ENCODE peak calls at places on chromosomes 16 and 17, in four cellular contexts. One of them, this sample, is unnamed.

GRCh38 chr16:63422633-63423032 is 1386.4 kb upstream of the CDH8 start:
- DNase-seq in adipocyte: no peak
- DNase-seq in WERI-Rb-1: no peak
- DNase-seq in thoracic aorta: no peak
- DNase-seq in this sample: no peak

GRCh38 chr17:2264023-2264860 is 39.3 kb downstream of the SMG6 start:
- DNase-seq in adipocyte: no peak
- DNase-seq in WERI-Rb-1: no peak
- DNase-seq in thoracic aorta: no peak
- DNase-seq in this sample: peak

GRCh38 chr17:59695943-59696681 is 11.1 kb downstream of the PTRH2 start:
- DNase-seq in adipocyte: peak
- DNase-seq in WERI-Rb-1: no peak
- DNase-seq in thoracic aorta: no peak
- DNase-seq in this sample: peak

GRCh38 chr17:52158450-52159042 is at the start of gene CA10:
- DNase-seq in adipocyte: no peak
- DNase-seq in WERI-Rb-1: peak
- DNase-seq in thoracic aorta: no peak
- DNase-seq in this sample: no peak

GRCh38 chr16:12027558-12027957 is 51.0 kb downstream of the SNX29 start:
- DNase-seq in adipocyte: no peak
- DNase-seq in WERI-Rb-1: no peak
- DNase-seq in thoracic aorta: no peak
- DNase-seq in this sample: no peak

GRCh38 chr16:2779151-2779920 is 2.3 kb upstream of the ELOB start:
- DNase-seq in adipocyte: no peak
- DNase-seq in WERI-Rb-1: no peak
- DNase-seq in thoracic aorta: no peak
- DNase-seq in this sample: no peak

GRCh38 chr16:2253293-2253692 is 1.9 kb upstream of the ECI1 start:
- DNase-seq in adipocyte: no peak
- DNase-seq in WERI-Rb-1: no peak
- DNase-seq in thoracic aorta: no peak
- DNase-seq in this sample: no peak

GRCh38 chr16:30054959-30055553 is 10.5 kb upstream of the ALDOA start:
- DNase-seq in adipocyte: no peak
- DNase-seq in WERI-Rb-1: peak
- DNase-seq in thoracic aorta: no peak
- DNase-seq in this sample: peak

GRCh38 chr16:78133919-78134318 is 34.5 kb downstream of the WWOX start:
- DNase-seq in adipocyte: no peak
- DNase-seq in WERI-Rb-1: no peak
- DNase-seq in thoracic aorta: no peak
- DNase-seq in this sample: no peak

GRCh38 chr17:6019959-6020358 is 50.2 kb upstream of the WSCD1 start:
- DNase-seq in adipocyte: no peak
- DNase-seq in WERI-Rb-1: no peak
- DNase-seq in thoracic aorta: no peak
- DNase-seq in this sample: no peak

GRCh38 chr17:40827746-40828453 is 5.5 kb upstream of the KRT10 start:
- DNase-seq in adipocyte: peak
- DNase-seq in WERI-Rb-1: no peak
- DNase-seq in thoracic aorta: no peak
- DNase-seq in this sample: peak

GRCh38 chr17:29607557-29608195 is 14.7 kb downstream of the ANKRD13B start:
- DNase-seq in adipocyte: no peak
- DNase-seq in WERI-Rb-1: no peak
- DNase-seq in thoracic aorta: no peak
- DNase-seq in this sample: no peak

GRCh38 chr16:8402981-8403853 is 187.1 kb downstream of the TMEM114 start:
- DNase-seq in adipocyte: no peak
- DNase-seq in WERI-Rb-1: no peak
- DNase-seq in thoracic aorta: no peak
- DNase-seq in this sample: no peak

GRCh38 chr17:49557204-49558024 is 18.3 kb upstream of the NXPH3 start:
- DNase-seq in adipocyte: peak
- DNase-seq in WERI-Rb-1: peak
- DNase-seq in thoracic aorta: no peak
- DNase-seq in this sample: peak

GRCh38 chr16:65111306-65111705 is 10.6 kb downstream of the CDH11 start:
- DNase-seq in adipocyte: no peak
- DNase-seq in WERI-Rb-1: peak
- DNase-seq in thoracic aorta: no peak
- DNase-seq in this sample: peak

GRCh38 chr17:42779942-42780815 is at the start of gene WNK4:
- DNase-seq in adipocyte: peak
- DNase-seq in WERI-Rb-1: peak
- DNase-seq in thoracic aorta: no peak
- DNase-seq in this sample: peak

GRCh38 chr16:22727285-22728166 is 86.4 kb upstream of the HS3ST2 start:
- DNase-seq in adipocyte: no peak
- DNase-seq in WERI-Rb-1: no peak
- DNase-seq in thoracic aorta: no peak
- DNase-seq in this sample: no peak

GRCh38 chr17:81310963-81311550 is 15.9 kb upstream of the SLC38A10 start:
- DNase-seq in adipocyte: no peak
- DNase-seq in WERI-Rb-1: no peak
- DNase-seq in thoracic aorta: no peak
- DNase-seq in this sample: no peak

GRCh38 chr17:77475012-77475976 is 334.5 kb downstream of the SEC14L1 start:
- DNase-seq in adipocyte: peak
- DNase-seq in WERI-Rb-1: no peak
- DNase-seq in thoracic aorta: no peak
- DNase-seq in this sample: peak

GRCh38 chr16:85254051-85254450 is 141.8 kb upstream of the CIBAR2 start:
- DNase-seq in adipocyte: no peak
- DNase-seq in WERI-Rb-1: no peak
- DNase-seq in thoracic aorta: no peak
- DNase-seq in this sample: no peak

GRCh38 chr17:70636517-70637133 is 467.3 kb downstream of the KCNJ2 start:
- DNase-seq in adipocyte: peak
- DNase-seq in WERI-Rb-1: no peak
- DNase-seq in thoracic aorta: no peak
- DNase-seq in this sample: peak

GRCh38 chr16:56781565-56781964 is 51.6 kb downstream of the NUP93 start:
- DNase-seq in adipocyte: no peak
- DNase-seq in WERI-Rb-1: no peak
- DNase-seq in thoracic aorta: no peak
- DNase-seq in this sample: no peak

GRCh38 chr17:31068291-31068690 is 26.5 kb upstream of the NF1 start:
- DNase-seq in adipocyte: peak
- DNase-seq in WERI-Rb-1: peak
- DNase-seq in thoracic aorta: no peak
- DNase-seq in this sample: peak

GRCh38 chr17:49971848-49972485 is 3.0 kb downstream of the DLX4 start:
- DNase-seq in adipocyte: peak
- DNase-seq in WERI-Rb-1: peak
- DNase-seq in thoracic aorta: no peak
- DNase-seq in this sample: no peak

GRCh38 chr17:50923611-50924010 is 57.5 kb upstream of the TOB1 start:
- DNase-seq in adipocyte: no peak
- DNase-seq in WERI-Rb-1: peak
- DNase-seq in thoracic aorta: no peak
- DNase-seq in this sample: no peak

GRCh38 chr16:2037631-2038358 is 9.8 kb downstream of the NTHL1 start:
- DNase-seq in adipocyte: no peak
- DNase-seq in WERI-Rb-1: no peak
- DNase-seq in thoracic aorta: no peak
- DNase-seq in this sample: no peak

GRCh38 chr16:88737298-88738166 is 31.2 kb downstream of the CTU2 start:
- DNase-seq in adipocyte: peak
- DNase-seq in WERI-Rb-1: peak
- DNase-seq in thoracic aorta: no peak
- DNase-seq in this sample: peak

GRCh38 chr17:50346313-50347086 is 574 bp downstream of the XYLT2 start:
- DNase-seq in adipocyte: peak
- DNase-seq in WERI-Rb-1: peak
- DNase-seq in thoracic aorta: no peak
- DNase-seq in this sample: peak

GRCh38 chr17:7579001-7579838 is at the start of gene CD68:
- DNase-seq in adipocyte: peak
- DNase-seq in WERI-Rb-1: no peak
- DNase-seq in thoracic aorta: peak
- DNase-seq in this sample: peak

GRCh38 chr17:7580631-7581554 is 1.5 kb downstream of the CD68 start:
- DNase-seq in adipocyte: no peak
- DNase-seq in WERI-Rb-1: peak
- DNase-seq in thoracic aorta: no peak
- DNase-seq in this sample: no peak

GRCh38 chr17:7579839-7580630 is 597 bp downstream of the CD68 start:
- DNase-seq in adipocyte: no peak
- DNase-seq in WERI-Rb-1: no peak
- DNase-seq in thoracic aorta: no peak
- DNase-seq in this sample: no peak

GRCh38 chr17:7583253-7584109 is at the start of gene MPDU1:
- DNase-seq in adipocyte: peak
- DNase-seq in WERI-Rb-1: peak
- DNase-seq in thoracic aorta: peak
- DNase-seq in this sample: peak

GRCh38 chr17:7582401-7583252 is 1.0 kb upstream of the MPDU1 start:
- DNase-seq in adipocyte: no peak
- DNase-seq in WERI-Rb-1: peak
- DNase-seq in thoracic aorta: no peak
- DNase-seq in this sample: no peak
- H3K4me3 ChIP-seq in adipocyte: peak
- H3K4me3 ChIP-seq in WERI-Rb-1: no peak
- H3K4me3 ChIP-seq in thoracic aorta: peak
- H3K4me3 ChIP-seq in this sample: peak

DNA sequence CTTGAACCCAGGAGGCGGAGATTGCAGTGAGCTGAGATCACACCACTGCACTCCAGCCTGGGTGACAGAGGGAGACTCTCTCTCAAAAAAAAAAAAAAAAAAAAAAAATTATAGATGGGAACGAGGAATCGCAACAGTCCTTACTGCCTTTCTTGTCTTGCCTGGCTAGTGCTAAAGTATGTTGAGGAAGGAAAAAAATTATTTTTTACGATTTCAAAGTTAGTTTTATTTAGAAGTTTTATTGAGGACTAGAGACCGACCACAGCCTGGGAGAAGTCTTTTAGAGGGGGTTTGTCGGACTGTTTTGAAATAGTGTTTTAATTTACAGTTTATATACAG is 15.8 kb upstream of the DNAH17 start:
- DNase-seq in adipocyte: no peak
- DNase-seq in WERI-Rb-1: no peak
- DNase-seq in thoracic aorta: no peak
- DNase-seq in this sample: no peak
- H3K4me3 ChIP-seq in adipocyte: no peak
- H3K4me3 ChIP-seq in WERI-Rb-1: no peak
- H3K4me3 ChIP-seq in thoracic aorta: peak
- H3K4me3 ChIP-seq in this sample: no peak

DNA sequence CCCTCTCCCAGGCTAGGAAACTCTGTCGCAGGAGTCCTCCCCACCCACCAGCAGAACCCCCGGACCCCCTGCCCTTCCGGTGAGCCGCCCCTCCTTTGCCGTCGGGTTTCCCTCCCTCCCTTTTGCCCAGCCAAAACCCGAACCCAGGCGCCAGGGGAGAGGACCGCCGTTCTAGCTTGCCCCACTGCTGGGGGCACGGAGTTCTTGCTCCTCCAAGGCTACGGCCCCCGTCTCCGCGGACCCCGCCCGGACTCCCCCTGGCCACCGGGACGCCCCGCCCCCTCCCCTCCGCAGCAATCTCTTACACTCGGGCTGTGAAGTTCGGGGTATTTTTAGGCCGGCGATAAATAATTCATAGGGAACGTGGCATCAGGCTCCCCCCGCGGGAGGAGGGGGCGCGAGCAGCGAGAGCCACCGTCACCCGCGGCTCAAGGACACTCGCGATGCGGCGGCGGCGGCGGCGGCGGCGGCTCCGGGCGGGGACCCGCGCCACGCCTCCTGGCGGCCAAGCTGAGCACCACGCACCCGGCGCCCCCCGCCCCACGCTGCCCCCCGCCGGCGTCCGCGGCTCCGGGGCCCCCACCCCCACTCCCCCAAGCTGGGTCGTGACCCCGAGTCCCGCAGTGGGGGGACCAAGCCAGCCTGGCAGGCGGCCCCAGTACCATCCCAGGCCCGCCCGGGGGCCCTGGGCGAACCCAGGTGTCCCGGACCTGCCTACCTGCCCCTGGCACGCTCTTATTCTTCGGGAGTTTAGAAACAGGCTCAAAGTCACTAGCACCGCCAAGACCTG is at the start of gene GRIN2C:
- DNase-seq in adipocyte: peak
- DNase-seq in WERI-Rb-1: no peak
- DNase-seq in thoracic aorta: no peak
- DNase-seq in this sample: no peak
- H3K4me3 ChIP-seq in adipocyte: no peak
- H3K4me3 ChIP-seq in WERI-Rb-1: peak
- H3K4me3 ChIP-seq in thoracic aorta: peak
- H3K4me3 ChIP-seq in this sample: peak

DNA sequence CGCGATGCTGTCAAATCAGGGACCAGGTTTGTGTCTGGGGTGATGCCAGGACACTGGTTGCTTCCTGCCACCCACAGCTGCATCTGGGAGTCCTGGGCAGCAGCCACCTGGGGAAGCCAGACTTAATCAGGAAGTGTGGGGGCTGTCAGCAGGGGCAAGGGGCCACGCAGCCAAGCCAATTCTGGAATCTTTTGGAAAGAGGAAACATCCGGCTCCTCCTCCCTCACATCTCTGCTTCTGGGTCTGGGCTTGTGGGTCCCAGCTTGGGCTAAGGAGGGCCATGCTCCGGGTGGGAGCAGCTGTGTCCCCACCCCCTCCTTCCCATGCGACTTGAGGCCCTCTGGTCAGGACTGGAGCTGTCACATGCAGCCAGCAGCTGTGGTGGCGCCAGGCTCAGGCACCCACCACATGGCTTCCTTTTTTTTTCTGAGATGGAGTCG is 37.0 kb upstream of the CCDC182 start:
- DNase-seq in adipocyte: no peak
- DNase-seq in WERI-Rb-1: peak
- DNase-seq in thoracic aorta: no peak
- DNase-seq in this sample: no peak
- H3K4me3 ChIP-seq in adipocyte: no peak
- H3K4me3 ChIP-seq in WERI-Rb-1: no peak
- H3K4me3 ChIP-seq in thoracic aorta: no peak
- H3K4me3 ChIP-seq in this sample: no peak

GRCh38 chr16:67764153-67764552 is 42.2 kb downstream of the RANBP10 start:
- DNase-seq in adipocyte: no peak
- DNase-seq in WERI-Rb-1: no peak
- DNase-seq in thoracic aorta: no peak
- DNase-seq in this sample: no peak
- H3K4me3 ChIP-seq in adipocyte: no peak
- H3K4me3 ChIP-seq in WERI-Rb-1: no peak
- H3K4me3 ChIP-seq in thoracic aorta: no peak
- H3K4me3 ChIP-seq in this sample: no peak

DNA sequence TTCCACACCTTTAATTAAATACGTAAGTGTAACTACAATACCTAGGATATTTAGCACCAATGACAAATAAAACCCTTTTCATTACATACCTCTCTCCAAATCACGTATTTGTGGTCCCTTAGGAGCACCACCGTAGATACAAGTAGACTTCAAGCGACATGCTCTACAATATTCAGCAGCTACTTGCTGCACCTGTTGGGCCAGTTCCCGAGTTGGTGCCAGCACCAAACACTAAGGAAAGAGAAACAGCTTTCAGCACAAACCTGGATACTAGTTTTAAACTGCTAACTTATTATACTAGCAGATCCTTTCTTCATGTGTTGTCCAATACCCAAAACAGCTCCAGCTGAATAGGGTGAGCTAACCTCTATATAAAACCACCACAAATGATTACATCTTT is 2.7 kb downstream of the DDX5 start:
- DNase-seq in adipocyte: no peak
- DNase-seq in WERI-Rb-1: no peak
- DNase-seq in thoracic aorta: no peak
- DNase-seq in this sample: no peak
- H3K4me3 ChIP-seq in adipocyte: peak
- H3K4me3 ChIP-seq in WERI-Rb-1: no peak
- H3K4me3 ChIP-seq in thoracic aorta: peak
- H3K4me3 ChIP-seq in this sample: peak

This sample was measured in fibroblast of villous mesenchyme.